ENCODE peak calls at places on chromosome 2, in nine cellular contexts. C is heart left ventricle, F is GM23338, A is hepatocyte, V is body of pancreas, Y is psoas muscle, E is lower lobe of right lung, R is A673, B is keratinocyte. Q is an unnamed sample. For H3K4me1, the result is how much of the 10 kb centered on the place peaks cover.

GRCh38 chr2:182894174-182894573 is 27.7 kb upstream of the FRZB start:
- DNase-seq in C (no peak), F (no peak), A (no peak), V (no peak), Y (no peak), E (no peak), R (no peak), B (no peak), Q (peak)

GRCh38 chr2:206160807-206161179 is 1.1 kb downstream of the EEF1B2 start:
- DNase-seq in C (no peak), F (no peak), A (no peak), V (no peak), Y (no peak), E (no peak), R (no peak), B (no peak), Q (no peak)

GRCh38 chr2:26585966-26586365 is 55.2 kb downstream of the CIB4 start:
- DNase-seq in C (no peak), F (no peak), A (no peak), V (no peak), Y (no peak), E (no peak), R (no peak), B (no peak), Q (peak)

GRCh38 chr2:168033966-168034365 is 213.4 kb downstream of the STK39 start:
- DNase-seq in C (no peak), F (no peak), A (no peak), V (no peak), Y (no peak), E (no peak), R (no peak), B (no peak), Q (no peak)

GRCh38 chr2:124027182-124027581 is 2.1 kb downstream of the CNTNAP5 start:
- DNase-seq in C (no peak), F (peak), A (peak), V (peak), Y (no peak), E (no peak), R (peak), B (no peak), Q (no peak)

GRCh38 chr2:130372055-130372832 is 16.4 kb downstream of the PTPN18 start:
- DNase-seq in C (peak), F (peak), A (peak), V (peak), Y (peak), E (peak), R (peak), B (peak), Q (peak)

GRCh38 chr2:239926587-239927234 is 98.4 kb downstream of the NDUFA10 start:
- DNase-seq in C (no peak), F (no peak), A (no peak), V (no peak), Y (no peak), E (no peak), R (peak), B (no peak), Q (no peak)

GRCh38 chr2:190315273-190315672 is 4.4 kb downstream of the HIBCH start:
- DNase-seq in C (no peak), F (no peak), A (no peak), V (no peak), Y (no peak), E (no peak), R (no peak), B (no peak), Q (no peak)

GRCh38 chr2:46177461-46178089 is 119.6 kb upstream of the EPAS1 start:
- DNase-seq in C (no peak), F (no peak), A (no peak), V (no peak), Y (no peak), E (no peak), R (no peak), B (no peak), Q (no peak)

GRCh38 chr2:43267393-43267792 is 41.0 kb upstream of the ZFP36L2 start:
- DNase-seq in C (peak), F (no peak), A (no peak), V (peak), Y (no peak), E (no peak), R (no peak), B (no peak), Q (peak)

GRCh38 chr2:227188292-227188691 is 23.9 kb downstream of the COL4A3 start:
- DNase-seq in C (no peak), F (no peak), A (peak), V (no peak), Y (no peak), E (no peak), R (no peak), B (no peak), Q (no peak)

GRCh38 chr2:48343571-48344440 is 186.1 kb upstream of the STON1 start:
- DNase-seq in C (no peak), F (no peak), A (peak), V (no peak), Y (no peak), E (no peak), R (no peak), B (peak), Q (no peak)

GRCh38 chr2:104849618-104850097 is 4.3 kb upstream of the POU3F3 start:
- DNase-seq in C (peak), F (peak), A (peak), V (peak), Y (peak), E (no peak), R (peak), B (no peak), Q (no peak)

GRCh38 chr2:170264865-170265264 is 86.9 kb downstream of the MYO3B start:
- DNase-seq in C (no peak), F (no peak), A (no peak), V (no peak), Y (no peak), E (no peak), R (no peak), B (no peak), Q (no peak)

GRCh38 chr2:86806059-86806857 is 15.5 kb upstream of the CD8A start:
- DNase-seq in C (no peak), F (no peak), A (no peak), V (no peak), Y (no peak), E (no peak), R (no peak), B (no peak), Q (no peak)

GRCh38 chr2:113707106-113707505 is 49.3 kb downstream of the SLC35F5 start:
- DNase-seq in C (no peak), F (no peak), A (no peak), V (no peak), Y (no peak), E (no peak), R (no peak), B (no peak), Q (no peak)

GRCh38 chr2:12109363-12110017 is 363.1 kb downstream of the LPIN1 start:
- DNase-seq in C (no peak), F (no peak), A (no peak), V (no peak), Y (no peak), E (no peak), R (no peak), B (no peak), Q (no peak)

GRCh38 chr2:111121028-111121872 is 536 bp downstream of the BCL2L11 start:
- DNase-seq in C (peak), F (peak), A (peak), V (peak), Y (peak), E (peak), R (peak), B (no peak), Q (peak)

GRCh38 chr2:133252770-133253355 is 315.4 kb downstream of the NCKAP5 start:
- DNase-seq in C (no peak), F (no peak), A (no peak), V (no peak), Y (no peak), E (no peak), R (no peak), B (no peak), Q (no peak)

GRCh38 chr2:36368438-36368837 is 12.9 kb downstream of the CRIM1 start:
- DNase-seq in C (no peak), F (no peak), A (no peak), V (no peak), Y (no peak), E (no peak), R (no peak), B (no peak), Q (no peak)
- H3K4me1 ChIP-seq in C (half or more), F (half or more), A (under half), V (under half), Y (half or more), E (half or more), R (half or more), B (half or more), Q (half or more)

DNA sequence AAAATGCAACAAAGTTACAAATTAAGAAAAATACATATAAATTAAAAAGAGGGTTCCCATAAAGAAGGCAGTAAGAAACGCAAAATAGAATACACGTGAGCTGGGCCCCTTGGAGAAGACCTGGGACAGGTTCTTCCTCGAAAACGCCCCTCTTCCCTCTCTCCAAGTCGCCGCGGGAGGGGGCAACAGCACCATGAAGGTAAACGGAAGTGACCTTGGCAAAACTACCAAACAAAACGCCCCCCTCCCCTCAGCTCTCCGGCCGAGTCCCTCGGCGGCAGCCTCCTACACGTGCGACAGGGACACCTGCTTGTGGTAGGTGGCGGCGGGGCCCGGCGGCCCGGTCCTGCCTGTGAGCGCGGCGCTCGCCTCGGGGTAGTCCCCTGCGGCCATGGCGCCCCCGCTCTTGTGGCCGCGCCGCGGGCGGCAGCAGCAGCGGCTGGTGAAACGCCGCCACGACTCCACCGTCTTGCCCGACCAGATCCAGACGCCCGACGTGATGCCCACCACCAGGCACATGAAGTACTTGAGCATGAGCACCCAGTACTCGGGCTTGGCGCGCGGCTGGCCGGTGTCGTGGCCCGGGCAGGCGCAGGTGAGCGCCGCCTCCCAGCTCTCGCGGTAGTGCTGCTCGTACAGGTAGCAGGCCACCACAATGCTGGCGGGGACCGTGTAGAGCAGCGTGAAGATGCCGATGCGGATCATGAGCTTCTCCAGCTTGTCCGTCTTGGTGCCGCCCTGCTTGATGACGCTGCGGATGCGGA is 2.8 kb downstream of the FZD5 start:
- DNase-seq in C (peak), F (peak), A (peak), V (peak), Y (no peak), E (peak), R (no peak), B (no peak), Q (no peak)
- H3K27ac ChIP-seq in C (no peak), F (peak), A (peak), V (peak), Y (no peak), E (peak), R (no peak), B (no peak), Q (no peak)

DNA sequence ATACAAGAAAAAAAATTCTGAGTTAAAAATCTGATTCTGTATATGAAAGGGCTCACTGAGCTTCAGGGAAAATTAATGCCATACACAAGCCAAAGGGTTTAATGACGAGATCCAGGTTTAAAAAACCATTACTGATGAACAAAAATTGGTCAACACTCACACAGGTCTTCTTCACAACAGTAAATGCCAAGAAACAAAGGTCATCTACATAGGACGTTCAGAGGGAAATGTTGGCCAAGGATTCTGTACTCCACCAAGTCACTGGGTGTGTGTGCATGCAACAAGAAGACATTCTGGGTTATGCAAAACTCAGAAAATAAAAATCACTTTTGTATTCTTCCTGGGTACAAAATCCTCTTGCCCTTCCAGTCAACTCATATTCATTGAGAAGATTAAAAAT is 78.3 kb downstream of the ACTR2 start:
- DNase-seq in C (no peak), F (no peak), A (no peak), V (no peak), Y (no peak), E (no peak), R (no peak), B (no peak), Q (no peak)
- TF ChIP-seq CTCF in C (no peak), F (no peak), A (no peak), V (no peak), Y (no peak), E (no peak), R (no peak), B (no peak), Q (no peak)

DNA sequence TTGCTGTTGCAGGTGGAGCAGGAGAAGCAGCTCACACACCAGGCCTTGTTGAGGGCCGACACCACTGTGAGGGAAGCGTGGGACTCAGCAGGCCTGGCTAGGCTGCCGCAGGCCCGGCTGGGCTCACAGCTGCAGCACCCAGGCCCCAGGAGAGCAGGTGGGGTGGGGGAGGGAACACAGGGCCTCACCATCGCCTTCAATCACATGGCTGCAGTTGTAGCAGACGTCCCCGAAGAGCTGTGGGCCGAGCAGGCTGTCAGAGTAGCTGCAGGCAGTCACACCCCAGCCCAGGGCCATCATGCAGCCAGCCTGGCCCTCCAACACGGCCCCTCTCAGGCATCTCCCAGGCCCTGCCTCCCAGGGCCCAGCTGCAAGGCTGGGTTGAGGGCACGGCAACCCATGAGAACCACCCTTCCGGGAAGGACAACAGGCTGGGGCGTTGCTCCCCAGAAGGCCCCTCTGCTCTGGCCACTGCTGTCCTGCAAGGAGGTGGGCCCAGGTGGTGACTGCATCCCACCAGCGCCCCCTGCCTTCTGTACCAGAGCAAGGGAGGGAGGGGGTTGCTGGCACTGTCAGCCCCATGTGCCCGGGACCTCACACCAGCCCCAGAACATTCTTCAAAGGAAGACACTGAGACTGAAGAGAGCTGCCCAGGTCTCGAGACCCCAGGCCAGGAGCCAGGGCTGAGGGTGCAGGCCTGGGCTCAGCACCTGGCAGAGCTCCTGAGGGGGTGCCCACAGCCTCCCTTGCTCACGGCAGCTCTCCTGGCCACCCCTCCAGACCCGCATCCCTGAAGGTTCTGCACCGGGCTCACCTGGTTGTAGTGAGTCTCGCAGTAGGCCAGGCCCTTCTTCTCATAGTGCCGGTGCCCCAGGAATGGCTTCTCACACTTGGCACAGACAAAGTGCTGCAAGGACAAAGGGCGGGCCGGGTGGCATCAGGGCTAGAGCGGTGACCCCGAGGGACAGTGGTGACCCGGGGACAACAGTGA is 5.6 kb upstream of the GPR17 start:
- DNase-seq in C (no peak), F (peak), A (no peak), V (no peak), Y (no peak), E (no peak), R (no peak), B (no peak), Q (no peak)
- H3K4me1 ChIP-seq in C (under half), F (under half), A (under half), V (under half), Y (under half), E (half or more), R (under half), B (under half), Q (under half)